ENCODE peak calls at places on chromosomes 1 and 21, in six cellular contexts. V is activated CD4-positive, CD25-positive, alpha-beta regulatory T cell; R is fibroblast of lung; Z is activated effector memory CD4-positive, alpha-beta T cell treated with Interleukin-2 at 50 U/mL for 16 hours; P is activated CD8-positive, alpha-beta T cell treated with anti-CD3 and anti-CD28 coated beads for 36 hours; E is NCI-H2227 treated with DMSO at 0.1 percent for 48 hours. D is an unnamed sample.

GRCh38 chr1:13901041-13901440 is 201.1 kb downstream of the PRDM2 start:
- DNase-seq in P (no peak), E (no peak), V (no peak), R (no peak), Z (no peak), D (no peak)

GRCh38 chr1:98921817-98922216 is 82.8 kb downstream of the PLPPR5 start:
- DNase-seq in E (no peak), P (no peak), R (no peak), Z (no peak), V (no peak), D (no peak)

GRCh38 chr1:219430419-219430818 is 182.5 kb downstream of the ZC3H11B start:
- DNase-seq in Z (no peak), E (no peak), V (no peak), P (no peak), R (no peak), D (no peak)

GRCh38 chr21:34345892-34346291 is 17.9 kb upstream of the KCNE2 start:
- DNase-seq in R (peak), V (no peak), Z (no peak), P (no peak), E (no peak), D (no peak)

GRCh38 chr21:42746240-42746592 is 92.8 kb downstream of the PDE9A start:
- DNase-seq in Z (no peak), V (no peak), P (no peak), E (no peak), R (no peak), D (no peak)

GRCh38 chr1:21933397-21934248 is 3.5 kb downstream of the HSPG2 start:
- DNase-seq in V (no peak), Z (no peak), R (no peak), E (no peak), P (no peak), D (no peak)

GRCh38 chr21:34094949-34095348 is 21.6 kb downstream of the MRPS6 start:
- DNase-seq in E (no peak), R (no peak), P (no peak), Z (no peak), V (no peak), D (no peak)

GRCh38 chr21:41215856-41216408 is 48.0 kb downstream of the BACE2 start:
- DNase-seq in E (no peak), P (no peak), Z (no peak), V (no peak), R (no peak), D (no peak)

GRCh38 chr1:215160351-215160750 is 77.8 kb downstream of the KCNK2 start:
- DNase-seq in V (no peak), E (no peak), R (peak), P (no peak), Z (no peak), D (no peak)

GRCh38 chr1:48056365-48056764 is 59.2 kb upstream of the TRABD2B start:
- DNase-seq in R (no peak), E (no peak), Z (no peak), P (no peak), V (no peak), D (no peak)

GRCh38 chr1:153963850-153964331 is 554 bp upstream of the SLC39A1 start:
- DNase-seq in R (no peak), P (peak), V (no peak), E (peak), Z (no peak), D (no peak)

GRCh38 chr1:9716404-9717192 is 65.1 kb downstream of the PIK3CD start:
- DNase-seq in P (peak), E (no peak), V (no peak), Z (peak), R (no peak), D (no peak)

GRCh38 chr1:26771285-26771642 is 16.5 kb upstream of the PIGV start:
- DNase-seq in R (no peak), P (no peak), E (no peak), Z (no peak), V (no peak), D (no peak)

GRCh38 chr1:46549697-46550681 is 1.5 kb downstream of the KNCN start:
- DNase-seq in E (peak), Z (peak), P (peak), R (peak), V (no peak), D (peak)

GRCh38 chr1:204447736-204448135 is 36.1 kb upstream of the PPP1R15B start:
- DNase-seq in E (no peak), Z (no peak), P (no peak), V (no peak), R (no peak), D (no peak)

GRCh38 chr1:167573035-167573434 is 19.5 kb upstream of the CREG1 start:
- DNase-seq in R (no peak), V (no peak), P (no peak), E (no peak), Z (no peak), D (no peak)

GRCh38 chr1:205237526-205238484 is 10.1 kb downstream of the TMCC2 start:
- DNase-seq in Z (no peak), P (peak), R (no peak), V (no peak), E (no peak), D (no peak)

GRCh38 chr1:246155923-246156322 is 351.2 kb downstream of the SMYD3 start:
- DNase-seq in Z (no peak), P (no peak), R (peak), E (no peak), V (no peak), D (no peak)

GRCh38 chr1:168338589-168339503 is 58.2 kb downstream of the TBX19 start:
- DNase-seq in P (no peak), V (no peak), E (no peak), R (no peak), Z (no peak), D (no peak)

GRCh38 chr1:221555689-221556433 is 186.0 kb downstream of the DUSP10 start:
- DNase-seq in R (no peak), V (no peak), Z (no peak), P (no peak), E (no peak), D (no peak)

GRCh38 chr1:101366513-101367215 is 129.8 kb downstream of the S1PR1 start:
- DNase-seq in P (no peak), E (no peak), R (peak), V (no peak), Z (no peak), D (no peak)

GRCh38 chr1:193957556-193958095 is 771.2 kb upstream of the B3GALT2 start:
- DNase-seq in Z (no peak), R (no peak), E (no peak), P (no peak), V (no peak), D (no peak)

GRCh38 chr1:208500379-208500778 is 256.2 kb upstream of the PLXNA2 start:
- DNase-seq in Z (no peak), R (no peak), E (peak), P (no peak), V (no peak), D (no peak)